ENCODE peak calls at places on chromosomes 2 and 18, in seven cellular contexts. I, A, R, Q, D, U and F are unnamed samples.

GRCh38 chr18:58276640-58277456 is 232.8 kb downstream of the NEDD4L start:
- DNase-seq in U (no peak), Q (no peak), A (no peak), I (no peak), R (no peak), D (no peak), F (no peak)

GRCh38 chr2:71807969-71808451 is 339.7 kb downstream of the CYP26B1 start:
- DNase-seq in U (no peak), R (no peak), A (no peak), Q (no peak), I (no peak), D (no peak), F (peak)

GRCh38 chr2:160730296-160730995 is 236.8 kb upstream of the RBMS1 start:
- DNase-seq in I (no peak), U (no peak), Q (no peak), A (no peak), R (no peak), D (no peak), F (no peak)

GRCh38 chr2:74834806-74835755 is 1.2 kb downstream of the HK2 start:
- DNase-seq in Q (peak), R (no peak), A (no peak), D (peak), I (no peak), U (peak), F (no peak)

GRCh38 chr2:140654565-140654964 is 1476.3 kb downstream of the LRP1B start:
- DNase-seq in I (no peak), Q (no peak), R (no peak), A (no peak), U (no peak), D (no peak), F (no peak)

GRCh38 chr18:47936975-47937374 is 6.5 kb upstream of the SMAD2 start:
- DNase-seq in I (no peak), D (no peak), A (no peak), R (no peak), U (no peak), Q (no peak), F (no peak)

GRCh38 chr2:137775529-137775928 is 188.7 kb upstream of the HNMT start:
- DNase-seq in I (no peak), A (no peak), Q (no peak), D (no peak), U (no peak), R (no peak), F (no peak)

GRCh38 chr2:98468621-98469236 is 24.1 kb downstream of the INPP4A start:
- DNase-seq in D (no peak), U (no peak), R (no peak), A (no peak), I (no peak), Q (no peak), F (no peak)

GRCh38 chr2:142325870-142326269 is 195.1 kb upstream of the LRP1B start:
- DNase-seq in D (no peak), I (no peak), A (no peak), R (no peak), Q (no peak), U (no peak), F (no peak)

GRCh38 chr2:198762456-198762855 is 695.3 kb downstream of the SATB2 start:
- DNase-seq in R (no peak), A (no peak), U (no peak), I (no peak), D (no peak), Q (peak), F (no peak)

GRCh38 chr2:161228511-161229240 is 68.4 kb downstream of the TANK start:
- DNase-seq in D (no peak), U (no peak), A (no peak), R (no peak), I (no peak), Q (peak), F (no peak)

GRCh38 chr2:101577173-101577572 is 102.3 kb upstream of the RFX8 start:
- DNase-seq in R (no peak), A (no peak), D (no peak), U (no peak), Q (no peak), I (no peak), F (no peak)

GRCh38 chr2:18219676-18220075 is 340.8 kb downstream of the RDH14 start:
- DNase-seq in D (no peak), Q (no peak), A (no peak), U (no peak), I (no peak), R (no peak), F (no peak)

GRCh38 chr2:238728322-238729260 is 119.3 kb upstream of the TWIST2 start:
- DNase-seq in R (no peak), D (no peak), U (no peak), Q (no peak), A (no peak), I (no peak), F (peak)

GRCh38 chr2:231707625-231708049 is 688 bp upstream of the PTMA start:
- DNase-seq in D (no peak), R (peak), I (peak), Q (no peak), A (no peak), U (peak), F (no peak)

GRCh38 chr2:64237266-64237665 is 93.0 kb upstream of the PELI1 start:
- DNase-seq in Q (no peak), I (no peak), D (no peak), R (no peak), A (no peak), U (no peak), F (no peak)

GRCh38 chr2:39717067-39717466 is 51.4 kb downstream of the TMEM178A start:
- DNase-seq in I (no peak), U (no peak), D (no peak), Q (no peak), A (no peak), R (no peak), F (no peak)

GRCh38 chr2:98564541-98565164 is 43.7 kb downstream of the COA5 start:
- DNase-seq in A (no peak), R (no peak), U (no peak), I (no peak), Q (no peak), D (peak), F (no peak)

GRCh38 chr2:75537658-75538057 is 23.1 kb downstream of the EVA1A start:
- DNase-seq in A (no peak), U (no peak), I (no peak), R (no peak), D (no peak), Q (no peak), F (no peak)

GRCh38 chr2:101149241-101150192 is 1.7 kb downstream of the TBC1D8 start:
- DNase-seq in I (no peak), D (no peak), U (no peak), Q (no peak), R (no peak), A (no peak), F (no peak)

GRCh38 chr18:55442561-55442960 is 145.4 kb downstream of the TCF4 start:
- DNase-seq in U (no peak), R (no peak), Q (no peak), D (no peak), A (no peak), I (no peak), F (no peak)

GRCh38 chr18:75065251-75066000 is 143.5 kb downstream of the PTGR3 start:
- DNase-seq in I (no peak), A (no peak), Q (no peak), D (no peak), U (no peak), R (no peak), F (no peak)

GRCh38 chr2:127515383-127515915 is 10.8 kb downstream of the IWS1 start:
- DNase-seq in U (no peak), R (no peak), A (no peak), D (no peak), Q (no peak), I (no peak), F (no peak)

GRCh38 chr18:73118121-73118816 is 250.5 kb upstream of the NETO1 start:
- DNase-seq in U (no peak), R (no peak), Q (peak), D (no peak), A (no peak), I (no peak), F (no peak)

GRCh38 chr2:234827096-234827860 is 124.5 kb upstream of the SH3BP4 start:
- DNase-seq in R (no peak), U (no peak), A (no peak), D (no peak), I (no peak), Q (no peak), F (no peak)